ENCODE peak calls at places on chromosome 4, in nine cellular contexts. G, A, E, H, X, Q, F, J and D are unnamed samples.

GRCh38 chr4:98027827-98028226 is 115.4 kb downstream of the STPG2 start:
- DNase-seq in E (no peak), G (peak; percentile 76), Q (no peak), H (no peak), F (no peak), J (peak; percentile 42), X (no peak), A (no peak), D (peak; percentile 6)

GRCh38 chr4:26074672-26075071 is 160.7 kb downstream of the SMIM20 start:
- DNase-seq in J (no peak), Q (no peak), E (no peak), H (no peak), A (no peak), F (no peak), G (peak; percentile 18), X (no peak), D (no peak)

GRCh38 chr4:66681962-66682361 is 863.3 kb downstream of the CENPC start:
- DNase-seq in F (no peak), E (no peak), A (no peak), X (no peak), J (no peak), Q (no peak), H (no peak), G (no peak), D (no peak)

GRCh38 chr4:110632506-110633357 is 9.9 kb upstream of the PITX2 start:
- DNase-seq in F (no peak), J (peak; percentile 74), E (no peak), A (no peak), G (peak; percentile 58), Q (peak; percentile 46), H (peak; percentile 70), X (no peak), D (no peak)

GRCh38 chr4:74632634-74633033 is 161.7 kb downstream of the BTC start:
- DNase-seq in A (peak; percentile 12), E (no peak), Q (no peak), J (no peak), F (no peak), X (no peak), G (no peak), H (no peak), D (no peak)

GRCh38 chr4:39699676-39700409 is 1.9 kb downstream of the UBE2K start:
- DNase-seq in X (no peak), A (no peak), F (no peak), G (no peak), Q (no peak), E (no peak), H (no peak), J (no peak), D (no peak)

GRCh38 chr4:127525585-127525984 is 107.2 kb upstream of the INTU start:
- DNase-seq in F (no peak), H (no peak), A (no peak), J (no peak), G (peak; percentile 79), X (no peak), E (no peak), Q (no peak), D (no peak)

GRCh38 chr4:45099471-45099870 is 373.1 kb upstream of the GNPDA2 start:
- DNase-seq in H (no peak), A (no peak), J (no peak), F (no peak), G (no peak), X (no peak), E (no peak), Q (no peak), D (no peak)

GRCh38 chr4:149987777-149988410 is 90.4 kb upstream of the DCLK2 start:
- DNase-seq in J (no peak), H (no peak), Q (no peak), X (no peak), A (no peak), E (no peak), G (no peak), F (no peak), D (no peak)

GRCh38 chr4:166491635-166492034 is 618.6 kb downstream of the TLL1 start:
- DNase-seq in A (no peak), H (no peak), F (no peak), Q (no peak), E (no peak), J (no peak), G (peak; percentile 18), X (no peak), D (no peak)

GRCh38 chr4:60588556-60588955 is 611.6 kb upstream of the ADGRL3 start:
- DNase-seq in A (no peak), E (no peak), X (no peak), Q (no peak), J (no peak), G (no peak), F (no peak), H (no peak), D (no peak)

GRCh38 chr4:89753601-89754066 is 83.3 kb downstream of the SNCA start:
- DNase-seq in G (peak; percentile 68), Q (no peak), H (no peak), A (peak; percentile 91), J (no peak), X (no peak), E (no peak), F (no peak), D (no peak)

GRCh38 chr4:140330311-140330900 is 43.0 kb upstream of the SCOC start:
- DNase-seq in A (no peak), Q (no peak), E (no peak), H (no peak), X (no peak), F (no peak), J (no peak), G (peak; percentile 45), D (no peak)

GRCh38 chr4:5266991-5267390 is 215.7 kb downstream of the STK32B start:
- DNase-seq in E (no peak), G (no peak), Q (no peak), A (no peak), F (no peak), J (no peak), X (no peak), H (no peak), D (no peak)

GRCh38 chr4:5267418-5267817 is 216.1 kb downstream of the STK32B start:
- DNase-seq in G (no peak), Q (no peak), A (no peak), F (no peak), X (no peak), J (no peak), H (no peak), E (no peak), D (no peak)
- H3K4me3 ChIP-seq in G (no peak overlapping the region), Q (no peak overlapping the region), A (no peak overlapping the region), F (no peak overlapping the region), X (no peak overlapping the region), J (no peak overlapping the region), H (no peak overlapping the region), E (no peak overlapping the region), D (no peak overlapping the region)

DNA sequence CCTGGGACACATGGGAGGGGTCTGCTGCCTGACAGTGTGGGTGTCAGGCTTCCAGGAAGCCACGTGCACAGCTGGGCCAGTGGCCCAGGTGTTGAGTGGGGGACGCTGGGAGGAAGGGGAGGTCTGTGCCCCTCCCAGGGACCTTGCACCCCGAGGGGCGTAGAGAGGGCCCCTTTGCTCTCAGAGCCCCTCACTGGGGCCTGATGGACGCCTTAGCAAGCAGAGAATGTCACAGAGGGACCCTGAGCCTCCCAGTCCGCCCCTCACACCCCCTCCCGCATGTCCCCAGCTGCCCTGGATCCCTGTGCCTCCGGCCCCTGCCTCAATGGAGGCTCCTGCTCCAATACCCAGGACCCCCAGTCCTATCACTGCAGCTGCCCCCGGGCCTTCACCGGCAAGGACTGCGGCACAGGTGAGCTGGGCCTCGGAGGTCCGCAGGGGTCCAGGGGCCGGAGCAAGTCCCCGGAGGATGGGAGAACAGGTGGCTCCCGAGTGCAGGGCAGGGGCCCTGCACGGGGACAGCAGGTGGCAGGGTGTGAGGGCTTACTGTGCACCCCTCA is 2.1 kb downstream of the HGFAC start:
- DNase-seq in H (no peak), X (no peak), G (no peak), J (no peak), A (no peak), F (no peak), E (peak; percentile 41), Q (no peak), D (no peak)
- H3K4me3 ChIP-seq in H (no peak overlapping the region), X (no peak overlapping the region), G (no peak overlapping the region), J (no peak overlapping the region), A (no peak overlapping the region), F (no peak overlapping the region), E (no peak overlapping the region), Q (no peak overlapping the region), D (no peak overlapping the region)

GRCh38 chr4:53558981-53559620 is 32.2 kb downstream of the LNX1 start:
- DNase-seq in E (no peak), Q (no peak), X (no peak), H (no peak), F (no peak), J (no peak), G (no peak), A (no peak), D (no peak)

GRCh38 chr4:53562409-53562808 is 28.9 kb downstream of the LNX1 start:
- DNase-seq in Q (no peak), J (no peak), F (no peak), X (no peak), E (no peak), A (no peak), H (no peak), G (no peak), D (no peak)

GRCh38 chr4:53557601-53558000 is 33.7 kb downstream of the LNX1 start:
- DNase-seq in A (no peak), F (no peak), H (no peak), X (no peak), G (no peak), E (no peak), Q (no peak), J (no peak), D (no peak)

GRCh38 chr4:53555111-53555510 is 36.2 kb downstream of the LNX1 start:
- DNase-seq in A (no peak), G (no peak), H (no peak), J (no peak), E (no peak), X (no peak), F (no peak), Q (no peak), D (no peak)

DNA sequence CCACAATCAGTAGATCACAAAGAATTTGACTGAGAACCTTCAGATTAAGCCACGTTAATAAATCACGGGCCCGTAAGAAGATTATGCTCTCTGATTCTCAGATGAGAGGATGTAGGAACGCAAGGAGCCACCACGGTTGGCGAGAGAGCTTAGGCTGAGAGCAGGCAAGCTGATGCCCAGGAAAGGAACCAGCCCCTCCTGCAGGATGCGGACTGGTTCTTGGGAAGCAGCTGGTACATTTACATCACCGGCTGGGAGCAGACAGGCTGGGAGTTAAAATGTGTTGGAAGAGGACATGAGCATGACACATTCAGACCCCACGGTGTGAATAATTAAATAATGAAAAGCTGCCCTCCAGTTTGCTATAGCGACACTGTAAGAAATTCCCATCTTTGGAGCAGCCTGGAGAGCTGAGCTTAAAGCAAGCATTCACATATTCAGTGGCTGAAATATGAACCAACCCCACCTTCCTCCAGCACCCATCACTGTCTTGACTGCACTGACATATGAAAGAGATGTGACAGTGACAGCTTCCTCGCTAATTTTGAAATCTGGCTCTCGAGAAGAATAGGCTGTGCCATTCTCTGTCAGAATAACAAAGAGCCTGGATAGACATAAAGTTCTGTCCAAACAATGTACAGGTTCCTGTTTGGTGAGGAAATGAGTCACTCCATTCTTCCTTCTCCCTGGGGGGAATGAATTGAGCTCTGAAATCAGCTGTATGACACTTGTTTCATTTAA is 33.1 kb downstream of the LNX1 start:
- DNase-seq in E (no peak), G (peak; percentile 38), A (no peak), J (peak; percentile 64), Q (no peak), F (peak; percentile 31), H (no peak), X (no peak), D (no peak)
- H3K4me3 ChIP-seq in E (no peak overlapping the region), G (no peak overlapping the region), A (no peak overlapping the region), J (no peak overlapping the region), Q (no peak overlapping the region), F (no peak overlapping the region), H (no peak overlapping the region), X (no peak overlapping the region), D (no peak overlapping the region)

GRCh38 chr4:173494013-173494970 is 35.7 kb downstream of the HAND2 start:
- DNase-seq in X (no peak), J (peak; percentile 89), A (no peak), F (peak; percentile 47), Q (no peak), H (peak; percentile 81), E (no peak), G (peak; percentile 92), D (peak; percentile 68)
- H3K4me3 ChIP-seq in X (peak overlapping the region; percentile 63), J (peak overlapping the region; percentile 72), A (peak overlapping the region; percentile 31), F (peak overlapping the region; percentile 37), Q (peak overlapping the region; percentile 46), H (no peak overlapping the region), E (no peak overlapping the region), G (no peak overlapping the region), D (peak overlapping the region; percentile 33)